ENCODE peak calls at places on chromosomes 7 and 10, in ten cellular contexts. L is AG09309, S is nephron progenitor cell, M is WTC11, R is A549, I is NB4, Z is stomach, A is PC-3, P is tibial nerve, Y is cardiac muscle cell. T is an unnamed sample.

GRCh38 chr7:40883826-40884225 is 749.0 kb downstream of the SUGCT start:
- DNase-seq in L (no peak), S (no peak), M (no peak), R (no peak), I (no peak), Z (no peak), A (no peak), P (no peak), Y (no peak), T (no peak)

GRCh38 chr10:132836832-132837540 is 51.0 kb upstream of the NKX6-2 start:
- DNase-seq in L (no peak), S (peak), M (peak), R (peak), I (peak), Z (peak), A (peak), P (no peak), Y (peak), T (no peak)

GRCh38 chr7:149773446-149774236 is at the start of gene ZNF467:
- DNase-seq in L (no peak), S (peak), M (no peak), R (no peak), I (peak), Z (peak), A (peak), P (peak), Y (peak), T (no peak)

GRCh38 chr7:102931757-102932156 is 19.0 kb downstream of the LRRC17 start:
- DNase-seq in L (no peak), S (no peak), M (no peak), R (no peak), I (no peak), Z (no peak), A (peak), P (no peak), Y (no peak), T (no peak)

GRCh38 chr10:109430844-109431243 is 492.5 kb downstream of the XPNPEP1 start:
- DNase-seq in L (no peak), S (no peak), M (no peak), R (no peak), I (no peak), Z (no peak), A (peak), P (no peak), Y (no peak), T (no peak)

GRCh38 chr7:70726951-70727378 is 405.0 kb upstream of the GALNT17 start:
- DNase-seq in L (no peak), S (no peak), M (no peak), R (no peak), I (no peak), Z (no peak), A (no peak), P (no peak), Y (no peak), T (no peak)

GRCh38 chr10:1569208-1569607 is 168.1 kb downstream of the ADARB2 start:
- DNase-seq in L (no peak), S (no peak), M (no peak), R (no peak), I (no peak), Z (no peak), A (no peak), P (no peak), Y (no peak), T (no peak)

GRCh38 chr10:54869022-54869421 is 68.0 kb upstream of the PCDH15 start:
- DNase-seq in L (no peak), S (no peak), M (no peak), R (no peak), I (no peak), Z (no peak), A (no peak), P (no peak), Y (no peak), T (no peak)

GRCh38 chr7:155811895-155812761 is at the start of gene SHH:
- DNase-seq in L (no peak), S (no peak), M (no peak), R (no peak), I (no peak), Z (no peak), A (no peak), P (no peak), Y (no peak), T (no peak)

GRCh38 chr10:50968386-50969091 is 83.1 kb upstream of the A1CF start:
- DNase-seq in L (no peak), S (no peak), M (no peak), R (no peak), I (no peak), Z (no peak), A (no peak), P (no peak), Y (no peak), T (no peak)

GRCh38 chr10:103660364-103661197 is 167.1 kb downstream of the NEURL1 start:
- DNase-seq in L (no peak), S (no peak), M (no peak), R (no peak), I (no peak), Z (peak), A (no peak), P (no peak), Y (no peak), T (no peak)

GRCh38 chr10:129656642-129657041 is 189.6 kb downstream of the MGMT start:
- DNase-seq in L (no peak), S (no peak), M (no peak), R (no peak), I (no peak), Z (no peak), A (no peak), P (no peak), Y (no peak), T (no peak)

GRCh38 chr10:97018251-97019212 is 167.2 kb downstream of the SLIT1 start:
- DNase-seq in L (no peak), S (no peak), M (no peak), R (no peak), I (no peak), Z (no peak), A (no peak), P (no peak), Y (no peak), T (no peak)

GRCh38 chr10:3729397-3729796 is 55.6 kb downstream of the KLF6 start:
- DNase-seq in L (no peak), S (no peak), M (no peak), R (no peak), I (peak), Z (no peak), A (peak), P (no peak), Y (no peak), T (no peak)

GRCh38 chr10:59303018-59303417 is 59.3 kb downstream of the FAM13C start:
- DNase-seq in L (no peak), S (no peak), M (no peak), R (no peak), I (no peak), Z (no peak), A (no peak), P (no peak), Y (no peak), T (no peak)

GRCh38 chr10:100528885-100529472 is 692 bp downstream of the NDUFB8 start:
- DNase-seq in L (no peak), S (peak), M (no peak), R (peak), I (peak), Z (no peak), A (no peak), P (peak), Y (no peak), T (no peak)

GRCh38 chr7:50631639-50632038 is 66.4 kb upstream of the DDC start:
- DNase-seq in L (no peak), S (no peak), M (no peak), R (no peak), I (no peak), Z (no peak), A (no peak), P (no peak), Y (peak), T (no peak)

GRCh38 chr7:56062382-56062781 is 1.7 kb upstream of the SUMF2 start:
- DNase-seq in L (peak), S (no peak), M (no peak), R (no peak), I (peak), Z (no peak), A (peak), P (no peak), Y (no peak), T (no peak)

GRCh38 chr7:113267271-113267670 is 148.9 kb upstream of the SMIM30 start:
- DNase-seq in L (no peak), S (no peak), M (no peak), R (no peak), I (peak), Z (no peak), A (peak), P (no peak), Y (no peak), T (no peak)

GRCh38 chr7:119377861-119378260 is 895.1 kb upstream of the KCND2 start:
- DNase-seq in L (no peak), S (no peak), M (no peak), R (no peak), I (no peak), Z (no peak), A (no peak), P (no peak), Y (no peak), T (no peak)

GRCh38 chr10:44863344-44864041 is 47.6 kb upstream of the TMEM72 start:
- DNase-seq in L (no peak), S (no peak), M (peak), R (no peak), I (no peak), Z (no peak), A (peak), P (no peak), Y (no peak), T (no peak)

GRCh38 chr7:27647052-27647451 is 15.6 kb downstream of the HIBADH start:
- DNase-seq in L (peak), S (no peak), M (no peak), R (peak), I (no peak), Z (no peak), A (peak), P (no peak), Y (no peak), T (no peak)

GRCh38 chr7:42475082-42475481 is 238.1 kb upstream of the GLI3 start:
- DNase-seq in L (no peak), S (no peak), M (no peak), R (no peak), I (no peak), Z (no peak), A (no peak), P (no peak), Y (no peak), T (no peak)

GRCh38 chr10:122441961-122442360 is 12.5 kb upstream of the ARMS2 start:
- DNase-seq in L (no peak), S (no peak), M (no peak), R (peak), I (no peak), Z (no peak), A (peak), P (no peak), Y (no peak), T (no peak)

GRCh38 chr7:112112822-112113255 is 93.4 kb downstream of the DOCK4 start:
- DNase-seq in L (peak), S (no peak), M (no peak), R (no peak), I (peak), Z (no peak), A (no peak), P (peak), Y (no peak), T (peak)

DNA sequence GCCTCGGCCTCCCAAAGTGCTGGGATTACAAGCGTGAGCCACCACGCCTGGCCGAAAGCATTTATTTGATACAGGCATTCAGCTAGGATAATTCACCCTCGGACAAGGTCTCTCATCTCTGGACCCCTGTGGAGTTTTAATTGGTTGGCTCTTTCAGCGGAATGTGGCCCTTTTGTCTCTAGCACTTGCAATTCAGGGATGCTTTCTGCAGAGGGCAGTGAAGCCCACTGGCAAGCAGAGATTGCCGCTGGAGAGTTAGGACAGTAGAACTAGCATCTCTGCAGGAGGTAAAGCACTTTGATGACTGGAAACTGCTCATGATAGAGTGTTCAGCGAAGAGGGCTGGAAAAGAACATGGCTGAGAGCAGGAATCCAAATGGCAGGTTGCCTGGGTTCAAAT is 62.0 kb downstream of the SUFU start:
- DNase-seq in L (no peak), S (no peak), M (peak), R (no peak), I (peak), Z (no peak), A (no peak), P (no peak), Y (no peak), T (no peak)
- TF ChIP-seq CTCF in L (no peak), S (no peak), M (peak), R (no peak), I (peak), Z (no peak), A (peak), P (no peak), Y (no peak), T (no peak)

DNA sequence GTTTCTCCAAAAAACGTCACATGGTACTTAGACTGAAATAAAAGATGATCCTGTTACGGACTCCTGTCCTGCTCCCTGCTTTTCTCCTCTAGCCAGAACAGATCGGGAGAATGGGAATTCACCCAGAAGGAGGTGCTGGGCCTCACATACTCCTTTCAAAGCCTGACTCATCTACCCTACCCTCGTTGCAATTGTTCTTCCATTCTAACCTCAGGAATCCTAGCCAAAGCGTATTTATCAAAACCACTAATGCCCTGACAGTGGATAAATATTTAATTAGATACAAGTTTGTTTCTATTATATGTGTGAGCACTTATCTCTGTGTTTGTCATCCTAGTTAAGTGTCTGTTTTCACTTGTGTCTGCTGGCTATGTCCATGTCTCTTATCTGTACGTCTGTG is 21.7 kb downstream of the ZCWPW1 start:
- DNase-seq in L (peak), S (no peak), M (no peak), R (no peak), I (no peak), Z (no peak), A (peak), P (no peak), Y (no peak), T (no peak)
- TF ChIP-seq CTCF in L (no peak), S (no peak), M (no peak), R (no peak), I (no peak), Z (no peak), A (no peak), P (no peak), Y (peak), T (no peak)

DNA sequence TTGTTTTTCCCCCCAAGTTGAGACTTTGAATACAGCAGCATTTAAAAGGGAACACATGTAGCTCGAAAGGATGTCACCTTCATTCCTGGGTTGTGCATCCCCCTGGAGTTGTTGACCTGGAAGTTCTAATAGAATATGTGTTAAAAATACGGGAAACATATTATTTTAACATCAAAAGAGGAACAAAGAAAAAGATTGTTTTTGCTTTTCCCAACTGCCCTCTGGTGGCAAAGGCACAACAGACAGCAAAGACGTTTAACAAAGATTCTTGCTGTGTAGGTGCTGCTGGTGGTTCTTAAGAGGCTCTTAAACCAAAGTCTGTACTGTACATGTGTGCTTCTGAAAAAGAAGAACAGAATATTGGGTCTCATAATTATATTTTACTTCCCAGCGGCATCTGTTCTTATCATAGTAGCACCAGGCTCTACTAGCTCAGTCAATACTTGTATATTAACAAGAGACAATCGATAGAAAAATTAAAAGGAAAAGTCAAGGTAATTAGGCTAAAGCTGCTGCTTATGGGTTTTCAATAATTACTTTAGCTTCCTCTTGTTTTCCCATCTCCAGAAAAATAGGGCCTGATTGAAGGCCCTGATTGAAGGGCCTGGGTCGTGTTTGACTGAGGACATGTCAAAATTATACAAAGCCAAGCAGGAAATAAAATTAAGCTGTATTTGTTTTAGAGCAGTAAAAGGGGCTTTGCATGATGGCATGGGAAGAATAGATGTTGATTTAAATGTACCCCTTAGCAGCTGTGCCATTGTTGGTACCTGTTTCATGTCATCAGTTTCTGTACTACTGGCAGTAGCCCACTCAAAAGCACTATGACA is 384.2 kb upstream of the LRGUK start:
- DNase-seq in L (no peak), S (no peak), M (no peak), R (no peak), I (peak), Z (no peak), A (peak), P (peak), Y (no peak), T (no peak)
- TF ChIP-seq CTCF in L (peak), S (peak), M (no peak), R (peak), I (peak), Z (no peak), A (peak), P (peak), Y (peak), T (peak)

GRCh38 chr7:31126976-31127375 is 74.9 kb downstream of the ADCYAP1R1 start:
- DNase-seq in L (peak), S (no peak), M (no peak), R (no peak), I (peak), Z (no peak), A (peak), P (peak), Y (no peak), T (no peak)
- TF ChIP-seq CTCF in L (peak), S (no peak), M (no peak), R (no peak), I (no peak), Z (no peak), A (peak), P (no peak), Y (peak), T (peak)

GRCh38 chr7:30285531-30286284 is 1.3 kb downstream of the ZNRF2 start:
- DNase-seq in L (peak), S (peak), M (peak), R (no peak), I (peak), Z (peak), A (peak), P (peak), Y (peak), T (no peak)
- TF ChIP-seq CTCF in L (no peak), S (no peak), M (no peak), R (no peak), I (no peak), Z (no peak), A (no peak), P (no peak), Y (no peak), T (no peak)

T was measured in BJ.